ENCODE peak calls at places on chromosome 6, in nine cellular contexts. A is RKO, Q is adipocyte, D is neural crest cell, E is Caki2, Z is AG20443, H is OCI-M1, G is cardiac muscle cell, V is cardiac fibroblast. M is an unnamed sample.

GRCh38 chr6:146741609-146742008 is 142.8 kb downstream of the ADGB start:
- DNase-seq in E (no peak), Z (no peak), G (no peak), Q (peak; percentile 1), H (no peak), D (no peak), A (no peak), V (no peak), M (no peak)

GRCh38 chr6:57069920-57070331 is 20.1 kb upstream of the ZNF451 start:
- DNase-seq in A (no peak), Z (no peak), Q (no peak), E (no peak), D (no peak), V (no peak), G (no peak), H (no peak), M (no peak)

GRCh38 chr6:138545621-138545980 is 46.3 kb upstream of the NHSL1 start:
- DNase-seq in E (no peak), Z (peak; percentile 64), H (no peak), V (peak; percentile 84), A (no peak), G (peak; percentile 81), D (peak; percentile 48), Q (no peak), M (peak; percentile 80)

GRCh38 chr6:28871335-28872156 is 52.2 kb downstream of the TRIM27 start:
- DNase-seq in G (no peak), E (no peak), A (no peak), D (no peak), V (no peak), Z (no peak), H (no peak), Q (no peak), M (no peak)

GRCh38 chr6:33419580-33420492 is at the start of gene SYNGAP1:
- DNase-seq in Z (peak; percentile 46), Q (peak; percentile 82), G (peak; percentile 57), E (no peak), A (no peak), D (no peak), H (peak; percentile 84), V (peak; percentile 82), M (peak; percentile 39)

GRCh38 chr6:69422474-69422873 is 374.3 kb downstream of the LMBRD1 start:
- DNase-seq in E (no peak), A (no peak), H (no peak), G (peak; percentile 15), D (no peak), Q (no peak), Z (no peak), V (no peak), M (no peak)

GRCh38 chr6:169805242-169805838 is 53.9 kb downstream of the ERMARD start:
- DNase-seq in A (no peak), V (no peak), E (no peak), D (no peak), H (no peak), G (no peak), Z (no peak), Q (no peak), M (peak; percentile 35)

GRCh38 chr6:108134213-108134973 is 31.4 kb upstream of the NR2E1 start:
- DNase-seq in E (no peak), A (no peak), Z (no peak), D (no peak), H (no peak), Q (no peak), G (no peak), V (no peak), M (no peak)

GRCh38 chr6:157137501-157137900 is 185.8 kb downstream of the TMEM242 start:
- DNase-seq in G (no peak), H (no peak), Q (no peak), A (no peak), E (no peak), V (no peak), D (no peak), Z (no peak), M (no peak)

GRCh38 chr6:32852018-32852843 is 1.3 kb downstream of the TAP1 start:
- DNase-seq in Q (peak; percentile 51), E (no peak), V (peak; percentile 23), A (peak; percentile 42), H (peak; percentile 82), G (no peak), Z (peak; percentile 50), D (no peak), M (peak; percentile 28)

GRCh38 chr6:37244430-37245310 is 12.9 kb upstream of the TBC1D22B start:
- DNase-seq in D (no peak), A (no peak), G (no peak), H (peak; percentile 64), E (peak; percentile 99), V (peak; percentile 100), Z (peak; percentile 87), Q (peak; percentile 99), M (peak; percentile 99)

GRCh38 chr6:170421921-170422320 is 115.4 kb downstream of the FAM120B start:
- DNase-seq in E (no peak), G (no peak), Q (no peak), Z (no peak), D (no peak), A (no peak), V (no peak), H (no peak), M (no peak)

GRCh38 chr6:152669894-152670293 is 27.8 kb upstream of the MYCT1 start:
- DNase-seq in A (peak; percentile 58), E (peak; percentile 4), V (peak; percentile 55), H (peak; percentile 43), G (peak; percentile 26), Q (peak; percentile 42), D (no peak), Z (no peak), M (peak; percentile 26)

GRCh38 chr6:90364846-90365401 is 68.3 kb upstream of the BACH2 start:
- DNase-seq in Q (no peak), Z (no peak), V (no peak), E (no peak), G (no peak), A (no peak), D (no peak), H (no peak), M (no peak)

GRCh38 chr6:139855741-139856206 is 481.3 kb upstream of the CITED2 start:
- DNase-seq in G (no peak), V (peak; percentile 8), E (no peak), Q (peak; percentile 58), A (no peak), Z (no peak), D (no peak), H (no peak), M (peak; percentile 21)

GRCh38 chr6:113620372-113620771 is 236.8 kb upstream of the MARCKS start:
- DNase-seq in G (no peak), V (no peak), Q (no peak), H (no peak), Z (no peak), D (no peak), E (no peak), A (no peak), M (no peak)

GRCh38 chr6:32194825-32195651 is 2.6 kb upstream of the GPSM3 start:
- DNase-seq in Q (peak; percentile 81), E (no peak), Z (no peak), G (peak; percentile 38), V (peak; percentile 78), H (peak; percentile 85), A (peak; percentile 78), D (peak; percentile 31), M (peak; percentile 66)

GRCh38 chr6:109093732-109094131 is 914 bp downstream of the SESN1 start:
- DNase-seq in Q (peak; percentile 44), D (no peak), E (no peak), A (peak; percentile 55), G (no peak), Z (no peak), V (no peak), H (peak; percentile 62), M (peak; percentile 21)

GRCh38 chr6:89873721-89874120 is 20.5 kb upstream of the GJA10 start:
- DNase-seq in E (no peak), D (no peak), A (no peak), V (no peak), H (no peak), Z (no peak), G (no peak), Q (no peak), M (no peak)

GRCh38 chr6:104301921-104302320 is 557.8 kb downstream of the HACE1 start:
- DNase-seq in A (no peak), H (no peak), G (no peak), V (no peak), D (no peak), Z (no peak), E (no peak), Q (no peak), M (no peak)

GRCh38 chr6:34235605-34236422 is 859 bp upstream of the HMGA1 start:
- DNase-seq in H (no peak), V (peak; percentile 68), G (peak; percentile 87), E (peak; percentile 81), A (peak; percentile 87), Q (peak; percentile 72), D (peak; percentile 73), Z (peak; percentile 57), M (no peak)

GRCh38 chr6:1597121-1597744 is 12.5 kb upstream of the FOXC1 start:
- DNase-seq in H (no peak), A (no peak), D (no peak), Z (no peak), G (no peak), E (no peak), Q (no peak), V (no peak), M (no peak)

M was measured in myocyte.